ENCODE peak calls at places on chromosome 9, in four cellular contexts. J is IMR-90, Y is astrocyte of the spinal cord, C is activated T-cell treated with anti-CD3 and anti-CD28 coated beads for 24 hours. G is an unnamed sample.
A peak's percentile ranks its signal among the peaks of the same experiment; 100 is the strongest.

GRCh38 chr9:110880123-110880522 is 158.1 kb downstream of the LPAR1 start:
- DNase-seq in J (peak; percentile 91), Y (peak; percentile 75), C (no peak), G (no peak)

GRCh38 chr9:96150324-96151023 is 151.5 kb downstream of the HSD17B3 start:
- DNase-seq in J (no peak), Y (no peak), C (peak; percentile 37), G (peak; percentile 38)

GRCh38 chr9:87570000-87570834 is 72.5 kb downstream of the DAPK1 start:
- DNase-seq in J (no peak), Y (no peak), C (no peak), G (no peak)

GRCh38 chr9:36828574-36829141 is 205.4 kb downstream of the PAX5 start:
- DNase-seq in J (no peak), Y (no peak), C (no peak), G (no peak)

GRCh38 chr9:114223564-114224246 is 68.4 kb downstream of the COL27A1 start:
- DNase-seq in J (peak; percentile 81), Y (peak; percentile 64), C (no peak), G (no peak)

GRCh38 chr9:129464972-129465833 is 155.7 kb downstream of the C9orf50 start:
- DNase-seq in J (peak; percentile 60), Y (peak; percentile 59), C (no peak), G (no peak)

GRCh38 chr9:123689701-123690428 is 240.1 kb downstream of the DENND1A start:
- DNase-seq in J (no peak), Y (no peak), C (no peak), G (no peak)

GRCh38 chr9:77839459-77840140 is 191.5 kb upstream of the GNA14 start:
- DNase-seq in J (peak; percentile 53), Y (peak; percentile 75), C (no peak), G (no peak)

GRCh38 chr9:112360047-112360804 is 19.7 kb upstream of the HSDL2 start:
- DNase-seq in J (peak; percentile 58), Y (peak; percentile 59), C (no peak), G (no peak)

GRCh38 chr9:76537150-76537646 is 78.2 kb downstream of the GCNT1 start:
- DNase-seq in J (no peak), Y (no peak), C (no peak), G (no peak)

G was measured in stimulated activated naive CD4-positive, alpha-beta T cell treated with Interleukin-2 at 50 U/mL for 16 hours.